ENCODE peak calls at places on chromosomes 1 and 21, in eight cellular contexts. J is NCI-H2029; N is stimulated activated CD4-positive, alpha-beta T cell treated with anti-CD3 and anti-CD28 coated beads, TNF-alpha, amount 100 ng/mL, for 1 hour; B is fibroblast of lung; T is HAP-1; Y is germinal center; W is activated naive CD8-positive, alpha-beta T cell treated with anti-CD3 and anti-CD28 coated beads, Interleukin-2, amount 50 U/mL, for 24 hours; M is K562. K is an unnamed sample.

GRCh38 chr1:172138636-172139035 is 281.8 kb upstream of the C1orf105 start:
- DNase-seq in J (no peak), N (no peak), B (no peak), T (no peak), Y (no peak), W (no peak), M (no peak), K (no peak)

GRCh38 chr1:12618661-12619395 is 818 bp upstream of the DHRS3 start:
- DNase-seq in J (no peak), N (peak), B (peak), T (peak), Y (no peak), W (peak), M (peak), K (peak)

GRCh38 chr1:160850541-160850940 is 12.1 kb downstream of the CD244 start:
- DNase-seq in J (no peak), N (no peak), B (no peak), T (no peak), Y (no peak), W (no peak), M (no peak), K (no peak)

GRCh38 chr1:22296701-22297591 is 154.0 kb upstream of the WNT4 start:
- DNase-seq in J (no peak), N (no peak), B (no peak), T (no peak), Y (no peak), W (no peak), M (peak), K (no peak)

GRCh38 chr21:32772281-32773047 is 909 bp upstream of the PAXBP1 start:
- DNase-seq in J (peak), N (peak), B (peak), T (no peak), Y (peak), W (peak), M (peak), K (peak)

GRCh38 chr1:30415171-30415940 is 308.0 kb downstream of the MATN1 start:
- DNase-seq in J (no peak), N (no peak), B (no peak), T (no peak), Y (no peak), W (no peak), M (no peak), K (no peak)

GRCh38 chr1:46285730-46286477 is 17.5 kb downstream of the LRRC41 start:
- DNase-seq in J (no peak), N (no peak), B (no peak), T (peak), Y (no peak), W (peak), M (no peak), K (peak)

GRCh38 chr1:47697616-47698335 is 259.9 kb downstream of the FOXD2 start:
- DNase-seq in J (no peak), N (no peak), B (no peak), T (no peak), Y (no peak), W (no peak), M (no peak), K (no peak)

GRCh38 chr1:12186277-12186985 is 19.6 kb downstream of the TNFRSF1B start:
- DNase-seq in J (no peak), N (no peak), B (no peak), T (no peak), Y (no peak), W (no peak), M (no peak), K (no peak)

GRCh38 chr1:64664287-64664686 is 80.6 kb upstream of the RAVER2 start:
- DNase-seq in J (no peak), N (no peak), B (peak), T (peak), Y (no peak), W (no peak), M (no peak), K (peak)

GRCh38 chr1:186899577-186899976 is 70.8 kb downstream of the PLA2G4A start:
- DNase-seq in J (no peak), N (no peak), B (no peak), T (no peak), Y (no peak), W (no peak), M (no peak), K (no peak)